ENCODE peak calls at places on chromosomes 12 and 14, in four cellular contexts. U is fibroblast of the aortic adventitia, N is cardiac fibroblast, H is suprapubic skin. V is an unnamed sample.

GRCh38 chr12:122184522-122184921 is 1.6 kb downstream of the LRRC43 start:
- DNase-seq in N (no peak), H (no peak), U (no peak), V (no peak)

GRCh38 chr14:58466459-58466858 is 38.9 kb downstream of the KIAA0586 start:
- DNase-seq in H (no peak), N (no peak), U (no peak), V (no peak)

GRCh38 chr14:84591827-84592540 is 938.0 kb upstream of the FLRT2 start:
- DNase-seq in H (no peak), U (no peak), N (no peak), V (no peak)

GRCh38 chr14:68820119-68820518 is 27.3 kb upstream of the ZFP36L1 start:
- DNase-seq in H (no peak), N (no peak), U (no peak), V (no peak)

GRCh38 chr12:2457215-2458112 is 337.3 kb upstream of the FKBP4 start:
- DNase-seq in N (no peak), H (no peak), U (no peak), V (no peak)

GRCh38 chr12:4228122-4228580 is 45.4 kb upstream of the CCND2 start:
- DNase-seq in N (no peak), U (no peak), H (no peak), V (peak)

GRCh38 chr12:8052679-8053078 is 13.5 kb downstream of the C3AR1 start:
- DNase-seq in U (no peak), H (no peak), N (no peak), V (no peak)

GRCh38 chr12:67034110-67034879 is 234.9 kb upstream of the CAND1 start:
- DNase-seq in U (no peak), H (no peak), N (no peak), V (no peak)

GRCh38 chr12:120078868-120079267 is 37.7 kb downstream of the RAB35 start:
- DNase-seq in N (no peak), U (no peak), H (no peak), V (no peak)

GRCh38 chr12:15829949-15830348 is 40.8 kb upstream of the EPS8 start:
- DNase-seq in H (no peak), N (peak), U (peak), V (no peak)

GRCh38 chr14:90487031-90487430 is 90.2 kb downstream of the CALM1 start:
- DNase-seq in N (peak), U (peak), H (no peak), V (peak)

GRCh38 chr12:110224379-110225304 is 56.4 kb upstream of the ATP2A2 start:
- DNase-seq in U (peak), N (peak), H (no peak), V (no peak)

GRCh38 chr14:91008759-91009409 is 51.6 kb downstream of the RPS6KA5 start:
- DNase-seq in N (no peak), U (peak), H (no peak), V (no peak)

GRCh38 chr12:111506260-111506659 is 92.9 kb downstream of the ATXN2 start:
- DNase-seq in H (no peak), U (no peak), N (no peak), V (no peak)

GRCh38 chr12:96211989-96212388 is 17.8 kb downstream of the ELK3 start:
- DNase-seq in H (no peak), U (no peak), N (no peak), V (no peak)

GRCh38 chr14:35419429-35419841 is 14.9 kb upstream of the NFKBIA start:
- DNase-seq in N (peak), H (no peak), U (no peak), V (no peak)

GRCh38 chr14:24366664-24367505 is 1.1 kb upstream of the NFATC4 start:
- DNase-seq in H (peak), N (peak), U (peak), V (peak)

GRCh38 chr12:69906411-69907216 is 81.6 kb downstream of the MYRFL start:
- DNase-seq in N (no peak), H (no peak), U (no peak), V (no peak)

GRCh38 chr12:1056390-1056789 is 65.4 kb downstream of the ERC1 start:
- DNase-seq in H (no peak), U (no peak), N (no peak), V (no peak)

GRCh38 chr12:5078423-5078822 is 34.7 kb downstream of the KCNA5 start:
- DNase-seq in U (no peak), N (no peak), H (no peak), V (no peak)

GRCh38 chr12:117408161-117408791 is 46.9 kb upstream of the NOS1 start:
- DNase-seq in H (no peak), U (no peak), N (peak), V (no peak)

GRCh38 chr14:28297559-28297958 is 469.0 kb upstream of the FOXG1 start:
- DNase-seq in H (no peak), U (no peak), N (no peak), V (no peak)

GRCh38 chr12:71755146-71755892 is 656 bp downstream of the RAB21 start:
- DNase-seq in N (peak), U (peak), H (no peak), V (no peak)

GRCh38 chr12:124761876-124762275 is 101.8 kb downstream of the SCARB1 start:
- DNase-seq in H (no peak), N (no peak), U (no peak), V (no peak)

GRCh38 chr12:109577311-109577710 is 3.7 kb downstream of the MVK start:
- DNase-seq in U (no peak), N (no peak), H (no peak), V (no peak)

GRCh38 chr12:116299064-116299463 is 21.6 kb upstream of the MED13L start:
- DNase-seq in U (no peak), N (no peak), H (no peak), V (no peak)

GRCh38 chr12:87820524-87821194 is 208.5 kb downstream of the C12orf50 start:
- DNase-seq in H (no peak), U (peak), N (peak), V (no peak)

GRCh38 chr12:63042646-63043045 is 107.7 kb upstream of the PPM1H start:
- DNase-seq in U (peak), N (peak), H (no peak), V (no peak)

GRCh38 chr14:24394275-24394674 is 4.5 kb upstream of the NYNRIN start:
- DNase-seq in N (no peak), U (no peak), H (no peak), V (no peak)

GRCh38 chr12:113310489-113310888 is 24.4 kb downstream of the SLC8B1 start:
- DNase-seq in U (no peak), N (no peak), H (no peak), V (no peak)

GRCh38 chr12:51048601-51049369 is 658 bp downstream of the LETMD1 start:
- DNase-seq in N (no peak), H (no peak), U (no peak), V (no peak)

GRCh38 chr14:72962829-72963312 is 36.6 kb downstream of the DCAF4 start:
- DNase-seq in H (no peak), U (peak), N (peak), V (no peak)

GRCh38 chr14:64478634-64479250 is 13.4 kb downstream of the AKAP5 start:
- DNase-seq in U (peak), H (no peak), N (peak), V (no peak)

GRCh38 chr12:45299132-45299692 is 83.3 kb downstream of the ANO6 start:
- DNase-seq in U (peak), N (peak), H (no peak), V (no peak)

GRCh38 chr14:88385212-88386101 is at the start of gene SPATA7:
- DNase-seq in U (peak), N (peak), H (peak), V (peak)

GRCh38 chr14:99883866-99884650 is 90.8 kb downstream of the EML1 start:
- DNase-seq in H (no peak), N (no peak), U (no peak), V (no peak)

GRCh38 chr14:38042356-38042755 is 165.3 kb upstream of the SSTR1 start:
- DNase-seq in N (peak), U (peak), H (no peak), V (no peak)

DNA sequence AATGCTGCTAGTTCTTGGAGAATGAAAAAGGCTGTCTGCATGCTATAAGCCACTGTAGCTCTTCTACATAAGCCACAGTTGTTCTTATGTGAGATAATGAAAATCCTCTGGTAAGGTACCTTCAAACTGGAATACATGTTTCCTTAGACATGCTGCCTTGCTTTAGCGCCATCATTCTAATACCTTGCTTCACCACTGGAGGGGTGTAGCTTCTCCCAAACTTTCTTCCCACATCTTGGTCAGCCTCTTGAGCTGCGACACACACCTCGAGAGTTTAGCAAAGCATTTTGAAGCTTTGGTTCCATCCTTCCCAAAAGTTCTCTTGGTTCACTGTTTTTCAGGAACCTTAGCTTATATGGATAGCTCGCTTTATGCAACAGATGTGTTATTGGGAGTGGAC is 69.5 kb downstream of the NKX2-1 start:
- DNase-seq in U (no peak), H (no peak), N (no peak), V (no peak)
- TF ChIP-seq CTCF in U (no peak), H (no peak), N (no peak), V (no peak)

DNA sequence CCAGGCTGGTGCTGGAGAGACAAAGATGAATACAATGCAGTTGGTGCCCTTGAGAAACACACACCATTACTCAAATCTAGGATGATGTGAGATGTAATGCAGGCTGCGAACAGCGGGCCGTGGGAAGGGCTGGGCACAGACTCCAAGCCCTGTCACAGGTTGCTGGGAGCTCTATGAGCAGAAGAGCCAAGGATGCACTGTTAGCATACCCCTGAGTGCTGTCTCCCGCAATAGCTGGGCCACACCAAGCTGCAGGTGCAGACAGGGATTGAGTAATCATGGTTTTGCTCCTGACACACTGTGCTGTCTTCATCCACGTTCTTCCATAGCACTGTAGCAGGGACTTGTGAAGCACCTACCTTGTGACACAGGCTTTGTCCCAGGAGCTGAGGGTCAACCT is 247.6 kb upstream of the CRY1 start:
- DNase-seq in N (no peak), H (no peak), U (no peak), V (no peak)
- TF ChIP-seq CTCF in N (no peak), H (no peak), U (no peak), V (no peak)

GRCh38 chr14:70036665-70037064 is 152.1 kb downstream of the SLC8A3 start:
- DNase-seq in H (no peak), U (no peak), N (no peak), V (no peak)
- TF ChIP-seq CTCF in H (no peak), U (no peak), N (no peak), V (peak)

DNA sequence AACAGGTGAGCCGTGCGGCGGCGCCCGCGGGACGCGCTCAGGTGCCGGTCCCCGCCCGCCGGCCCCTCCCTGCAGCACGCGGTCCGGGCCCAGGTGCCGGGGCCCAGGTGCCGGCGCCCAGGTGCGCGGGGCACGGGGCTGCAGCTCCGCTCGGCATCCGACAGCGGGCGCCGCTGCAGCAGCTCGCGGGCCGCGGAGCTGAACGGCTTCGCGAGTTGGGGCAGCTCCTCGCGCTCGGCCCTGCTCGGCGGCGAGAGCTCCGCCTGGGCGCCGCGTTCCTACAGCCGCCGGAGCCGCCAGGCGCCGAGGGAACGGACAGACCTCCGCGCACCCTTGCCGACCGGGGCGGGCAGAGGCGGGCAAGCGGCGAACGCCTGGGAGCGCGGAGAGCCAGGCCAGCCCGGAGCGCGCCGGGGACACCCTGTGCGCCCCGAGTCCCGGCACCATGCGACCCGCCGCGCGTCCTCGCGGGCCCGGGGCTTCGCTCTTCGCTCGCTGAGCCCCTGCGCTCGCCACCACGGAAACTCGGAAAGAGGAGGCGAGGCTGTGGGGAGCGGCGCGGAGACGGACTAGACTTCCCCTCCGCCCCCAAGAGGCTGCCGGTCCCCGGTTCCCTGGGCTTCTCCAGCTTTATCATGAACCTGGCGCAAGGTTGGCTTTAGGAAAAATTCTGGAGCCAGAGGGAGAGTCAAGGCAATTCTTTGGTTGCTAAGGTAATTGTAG is at the start of gene RGS6:
- DNase-seq in N (peak), H (no peak), U (no peak), V (peak)
- TF ChIP-seq CTCF in N (no peak), H (peak), U (no peak), V (peak)

DNA sequence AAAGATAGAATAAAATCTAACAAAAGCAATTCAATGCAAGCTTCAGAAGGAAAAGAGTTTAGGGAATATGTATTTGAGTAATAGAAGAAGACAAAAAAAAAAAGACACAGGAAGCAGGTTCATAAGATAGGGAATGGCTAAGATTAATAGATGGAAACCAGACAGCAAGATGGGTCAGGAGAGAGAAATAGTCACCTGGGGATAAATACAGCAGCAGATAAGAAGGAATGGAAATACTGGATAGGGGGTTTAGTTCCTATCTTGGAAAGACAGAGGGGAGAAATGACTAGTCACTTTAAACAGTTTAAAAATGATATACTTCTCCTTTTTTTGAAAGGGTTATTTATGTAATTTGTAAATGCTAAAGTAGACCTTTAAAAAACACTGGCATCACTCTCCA is 303.2 kb upstream of the PRICKLE1 start:
- DNase-seq in U (no peak), N (no peak), H (no peak), V (no peak)
- TF ChIP-seq CTCF in U (no peak), N (no peak), H (no peak), V (no peak)